ENCODE peak calls at places on chromosomes 11 and 22, in four cellular contexts. F is thoracic aorta, G is heart right ventricle, M is lower leg skin. X is an unnamed sample.

GRCh38 chr11:7088921-7089320 is at the start of gene RBMXL2:
- DNase-seq in F (no peak), G (no peak), M (no peak), X (no peak)

GRCh38 chr11:76742912-76743311 is 40.2 kb upstream of the TSKU start:
- DNase-seq in F (no peak), G (no peak), M (no peak), X (no peak)

GRCh38 chr22:47042861-47043496 is 280.5 kb downstream of the TBC1D22A start:
- DNase-seq in F (no peak), G (peak; percentile 5), M (no peak), X (no peak)

GRCh38 chr11:33630936-33631748 is 69.5 kb downstream of the C11orf91 start:
- DNase-seq in F (no peak), G (no peak), M (no peak), X (no peak)

GRCh38 chr11:45400594-45400993 is 114.5 kb upstream of the SYT13 start:
- DNase-seq in F (no peak), G (no peak), M (no peak), X (no peak)

GRCh38 chr11:10505278-10506012 is 35.5 kb downstream of the RNF141 start:
- DNase-seq in F (no peak), G (no peak), M (no peak), X (no peak)

GRCh38 chr11:57240007-57240406 is 3.0 kb upstream of the APLNR start:
- DNase-seq in F (no peak), G (no peak), M (no peak), X (no peak)

GRCh38 chr11:100010393-100010792 is 676.7 kb upstream of the ARHGAP42 start:
- DNase-seq in F (no peak), G (no peak), M (no peak), X (peak; percentile 6)

GRCh38 chr22:47848384-47848920 is 1086.0 kb downstream of the TBC1D22A start:
- DNase-seq in F (no peak), G (no peak), M (peak; percentile 54), X (no peak)

GRCh38 chr11:100546714-100547113 is 140.4 kb upstream of the ARHGAP42 start:
- DNase-seq in F (no peak), G (no peak), M (no peak), X (no peak)

GRCh38 chr11:117704416-117705150 is 92.4 kb downstream of the DSCAML1 start:
- DNase-seq in F (no peak), G (no peak), M (no peak), X (no peak)

GRCh38 chr11:132028380-132029240 is 658.2 kb downstream of the NTM start:
- DNase-seq in F (no peak), G (no peak), M (no peak), X (peak; percentile 21)

GRCh38 chr22:46406349-46406748 is 70.8 kb downstream of the TRMU start:
- DNase-seq in F (no peak), G (peak; percentile 42), M (no peak), X (no peak)

GRCh38 chr22:24410110-24410856 is 17.1 kb upstream of the ADORA2A start:
- DNase-seq in F (no peak), G (no peak), M (no peak), X (peak; percentile 55)

GRCh38 chr11:60987577-60988277 is 16.2 kb downstream of the CD6 start:
- DNase-seq in F (no peak), G (no peak), M (no peak), X (no peak)

GRCh38 chr22:27638329-27639179 is 163.0 kb downstream of the MN1 start:
- DNase-seq in F (no peak), G (no peak), M (no peak), X (no peak)

GRCh38 chr22:33397381-33397907 is 339.3 kb upstream of the SYN3 start:
- DNase-seq in F (no peak), G (no peak), M (no peak), X (no peak)

GRCh38 chr22:32701021-32701420 is 100.5 kb upstream of the TIMP3 start:
- DNase-seq in F (no peak), G (no peak), M (no peak), X (no peak)

GRCh38 chr11:114257621-114258558 is 38.3 kb upstream of the NNMT start:
- DNase-seq in F (no peak), G (peak; percentile 68), M (peak; percentile 72), X (no peak)

GRCh38 chr22:40620464-40621046 is 16.0 kb downstream of the MRTFA start:
- DNase-seq in F (no peak), G (no peak), M (no peak), X (no peak)

GRCh38 chr22:22978637-22979036 is 91.0 kb downstream of the IGLL5 start:
- DNase-seq in F (no peak), G (no peak), M (no peak), X (no peak)

GRCh38 chr11:69914286-69915150 is 95.3 kb upstream of the FGF3 start:
- DNase-seq in F (no peak), G (no peak), M (no peak), X (no peak)

GRCh38 chr11:69024509-69024908 is 11.5 kb upstream of the MRGPRF start:
- DNase-seq in F (no peak), G (no peak), M (no peak), X (no peak)

GRCh38 chr11:117490019-117490679 is 162.5 kb downstream of the CEP164 start:
- DNase-seq in F (no peak), G (no peak), M (no peak), X (no peak)

GRCh38 chr11:31823372-31824371 is 12.6 kb upstream of the PAX6 start:
- DNase-seq in F (no peak), G (no peak), M (no peak), X (no peak)

GRCh38 chr11:67062526-67063373 is 6.1 kb downstream of the RHOD start:
- DNase-seq in F (no peak), G (no peak), M (no peak), X (no peak)

GRCh38 chr11:44711772-44712608 is 14.8 kb upstream of the TSPAN18 start:
- DNase-seq in F (no peak), G (no peak), M (no peak), X (no peak)

GRCh38 chr11:65266210-65266609 is 4.4 kb downstream of the POLA2 start:
- DNase-seq in F (no peak), G (no peak), M (no peak), X (no peak)

GRCh38 chr11:57276169-57276854 is 39.3 kb upstream of the APLNR start:
- DNase-seq in F (no peak), G (no peak), M (no peak), X (no peak)

GRCh38 chr11:134014502-134014901 is 54.4 kb upstream of the JAM3 start:
- DNase-seq in F (no peak), G (peak; percentile 34), M (no peak), X (no peak)

GRCh38 chr11:105609341-105609781 is 512 bp upstream of the GRIA4 start:
- DNase-seq in F (no peak), G (no peak), M (no peak), X (peak; percentile 17)
- H3K4me3 ChIP-seq in F (peak overlapping the region; percentile 67), G (no peak overlapping the region), M (no peak overlapping the region), X (no peak overlapping the region)

GRCh38 chr11:73260127-73260457 is 12.0 kb upstream of the P2RY6 start:
- DNase-seq in F (no peak), G (no peak), M (no peak), X (no peak)

GRCh38 chr11:73259406-73260126 is 12.6 kb upstream of the P2RY6 start:
- DNase-seq in F (no peak), G (no peak), M (no peak), X (no peak)

GRCh38 chr11:73257342-73258103 is 14.6 kb upstream of the P2RY6 start:
- DNase-seq in F (peak; percentile 61), G (peak; percentile 48), M (no peak), X (no peak)

GRCh38 chr11:73262851-73263495 is 9.2 kb upstream of the P2RY6 start:
- DNase-seq in F (no peak), G (no peak), M (no peak), X (no peak)

DNA sequence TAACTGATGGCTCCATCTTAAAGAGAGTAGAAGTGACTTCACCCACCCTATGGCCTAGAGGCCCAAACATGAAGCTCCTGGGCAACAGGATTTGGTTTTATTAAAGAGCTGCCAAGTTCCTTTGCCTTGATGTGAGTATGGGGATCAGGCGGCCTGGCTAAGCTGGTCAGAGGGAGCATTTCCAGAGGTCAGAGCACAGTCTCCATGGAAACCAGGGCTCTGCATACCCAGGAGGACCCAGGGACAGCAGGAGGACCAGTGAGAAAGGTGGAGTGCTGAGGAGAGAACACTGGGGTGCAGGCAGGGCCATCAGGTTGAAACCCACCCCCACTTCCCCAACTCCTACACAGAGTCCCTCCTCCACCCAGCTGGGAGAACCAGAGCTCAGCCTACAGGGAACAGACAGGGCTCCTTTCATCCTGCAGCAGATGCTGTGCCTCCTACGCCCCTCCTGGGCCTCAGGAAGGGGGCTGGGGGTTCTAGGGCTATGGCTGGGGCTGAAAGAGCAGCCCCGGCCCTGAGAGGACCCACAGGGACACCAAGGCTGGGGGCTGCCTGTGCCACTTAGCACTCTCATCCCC is 13.9 kb upstream of the P2RY6 start:
- DNase-seq in F (no peak), G (no peak), M (no peak), X (no peak)
- H3K4me3 ChIP-seq in F (no peak overlapping the region), G (no peak overlapping the region), M (no peak overlapping the region), X (no peak overlapping the region)

GRCh38 chr11:72720047-72720446 is 32.2 kb downstream of the ARAP1 start:
- DNase-seq in F (no peak), G (no peak), M (no peak), X (no peak)
- H3K4me3 ChIP-seq in F (peak overlapping the region; percentile 88), G (peak overlapping the region; percentile 62), M (no peak overlapping the region), X (no peak overlapping the region)

DNA sequence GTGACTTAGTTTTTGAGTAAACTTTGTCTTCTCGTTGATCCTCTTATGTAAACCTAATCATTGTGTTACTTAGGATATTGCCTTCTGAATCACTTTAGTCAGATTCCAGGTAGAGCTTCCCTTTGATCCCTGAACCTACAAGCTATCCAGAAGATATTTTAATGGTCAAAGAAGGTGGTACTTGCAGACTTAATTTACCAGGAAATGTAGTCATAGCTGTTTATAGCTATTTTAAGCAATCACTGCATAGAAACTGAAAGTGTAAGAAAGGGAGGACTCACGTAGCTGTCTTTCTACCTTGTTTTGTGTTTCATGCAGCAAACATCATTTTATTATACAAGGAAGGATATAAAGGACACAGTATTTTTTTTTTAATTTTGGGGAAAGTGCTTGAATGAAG is 189.5 kb downstream of the DDX10 start:
- DNase-seq in F (no peak), G (no peak), M (no peak), X (no peak)
- H3K4me3 ChIP-seq in F (peak overlapping the region; percentile 57), G (peak overlapping the region; percentile 39), M (no peak overlapping the region), X (no peak overlapping the region)

GRCh38 chr11:94546886-94547285 is 3.2 kb downstream of the FUT4 start:
- DNase-seq in F (no peak), G (no peak), M (no peak), X (no peak)
- H3K4me3 ChIP-seq in F (peak overlapping the region; percentile 92), G (peak overlapping the region; percentile 82), M (no peak overlapping the region), X (no peak overlapping the region)

GRCh38 chr11:1484716-1485503 is 1.7 kb downstream of the MOB2 start:
- DNase-seq in F (no peak), G (peak; percentile 52), M (no peak), X (no peak)

GRCh38 chr11:1485504-1485885 is 1.1 kb downstream of the MOB2 start:
- DNase-seq in F (no peak), G (peak; percentile 10), M (no peak), X (no peak)

GRCh38 chr11:1487091-1487850 is 692 bp upstream of the MOB2 start:
- DNase-seq in F (no peak), G (peak; percentile 17), M (no peak), X (no peak)

GRCh38 chr11:1487851-1488574 is 1.4 kb upstream of the MOB2 start:
- DNase-seq in F (no peak), G (no peak), M (no peak), X (no peak)

GRCh38 chr11:1486054-1486825 is at the start of gene MOB2:
- DNase-seq in F (no peak), G (peak; percentile 50), M (no peak), X (no peak)
- H3K4me3 ChIP-seq in F (peak within 1 kb of the TSS; percentile 70), G (peak within 1 kb of the TSS; percentile 29), M (no peak within 1 kb of the TSS), X (no peak within 1 kb of the TSS)

X was measured in Jurkat, Clone E6-1.